ENCODE peak calls at places on chromosomes 2 and 18, in nine cellular contexts. B is stomach, Y is breast epithelium, L is body of pancreas, W is endothelial cell of umbilical vein, X is HCT116, R is sigmoid colon, P is transverse colon, U is heart left ventricle. Z is an unnamed sample. For H3K4me1, the result is how much of the 10 kb centered on the place peaks cover.

GRCh38 chr2:655626-656025 is 21.6 kb downstream of the TMEM18 start:
- DNase-seq in U (no peak), X (no peak), Y (peak), L (no peak), B (no peak), R (no peak), P (no peak), W (no peak), Z (no peak)

GRCh38 chr2:237742614-237743013 is 56.0 kb upstream of the RBM44 start:
- DNase-seq in X (no peak), B (no peak), R (no peak), Y (no peak), P (no peak), L (no peak), W (no peak), U (no peak), Z (no peak)

GRCh38 chr2:8103085-8103708 is 578.7 kb upstream of the ID2 start:
- DNase-seq in W (no peak), X (no peak), L (no peak), B (no peak), P (no peak), R (no peak), U (no peak), Y (no peak), Z (no peak)

GRCh38 chr2:84631047-84631446 is 114.7 kb downstream of the DNAH6 start:
- DNase-seq in B (no peak), R (no peak), P (no peak), X (peak), U (no peak), Y (no peak), L (no peak), W (peak), Z (no peak)

GRCh38 chr2:55063226-55063625 is 13.0 kb upstream of the RTN4 start:
- DNase-seq in X (no peak), R (no peak), Y (no peak), L (no peak), B (no peak), U (no peak), P (no peak), W (no peak), Z (no peak)

GRCh38 chr2:237299897-237300296 is 114.1 kb downstream of the COL6A3 start:
- DNase-seq in W (no peak), U (no peak), R (no peak), B (no peak), L (no peak), P (no peak), Y (no peak), X (peak), Z (no peak)

GRCh38 chr18:6835345-6835744 is 105.8 kb downstream of the ARHGAP28 start:
- DNase-seq in P (no peak), Y (no peak), B (no peak), L (no peak), X (no peak), W (no peak), U (no peak), R (no peak), Z (no peak)

GRCh38 chr2:69683170-69683971 is 39.8 kb upstream of the AAK1 start:
- DNase-seq in L (peak), W (peak), B (no peak), R (no peak), Y (no peak), U (no peak), P (no peak), X (no peak), Z (peak)

GRCh38 chr2:48346124-48346536 is 183.8 kb upstream of the STON1 start:
- DNase-seq in W (peak), B (no peak), X (no peak), R (peak), P (peak), L (no peak), U (peak), Y (no peak), Z (no peak)

GRCh38 chr18:28408528-28408927 is 231.6 kb upstream of the CDH2 start:
- DNase-seq in W (no peak), U (no peak), X (no peak), L (no peak), B (no peak), R (no peak), P (no peak), Y (no peak), Z (no peak)

GRCh38 chr2:169137924-169138323 is 68.6 kb downstream of the DHRS9 start:
- DNase-seq in W (no peak), Y (no peak), U (no peak), X (no peak), P (no peak), R (no peak), L (no peak), B (no peak), Z (no peak)

GRCh38 chr18:54148151-54148550 is 76.3 kb downstream of the MBD2 start:
- DNase-seq in L (no peak), B (no peak), P (no peak), Y (no peak), X (no peak), R (no peak), W (no peak), U (no peak), Z (no peak)

GRCh38 chr2:150639917-150640538 is 152.6 kb upstream of the RND3 start:
- DNase-seq in R (no peak), P (no peak), W (peak), X (no peak), Y (no peak), U (no peak), B (no peak), L (no peak), Z (no peak)

GRCh38 chr2:112724611-112725525 is 4.0 kb downstream of the NT5DC4 start:
- DNase-seq in P (no peak), W (no peak), Y (no peak), R (no peak), X (no peak), L (no peak), U (no peak), B (no peak), Z (no peak)

GRCh38 chr2:37388074-37388473 is 43.6 kb downstream of the QPCT start:
- DNase-seq in R (no peak), U (no peak), W (no peak), B (no peak), P (no peak), Y (no peak), X (no peak), L (no peak), Z (no peak)

GRCh38 chr18:31646332-31646822 is 38.0 kb downstream of the B4GALT6 start:
- DNase-seq in L (no peak), W (no peak), P (no peak), X (no peak), B (no peak), Y (no peak), R (no peak), U (no peak), Z (no peak)

GRCh38 chr2:8966123-8966908 is 37.2 kb downstream of the MBOAT2 start:
- DNase-seq in U (no peak), R (no peak), X (no peak), Y (no peak), W (no peak), L (no peak), P (no peak), B (no peak), Z (no peak)

GRCh38 chr2:98460573-98461560 is 16.2 kb downstream of the INPP4A start:
- DNase-seq in Y (no peak), L (peak), B (peak), R (peak), X (no peak), P (peak), U (no peak), W (no peak), Z (no peak)

GRCh38 chr2:176455865-176456291 is 186.6 kb downstream of the MTX2 start:
- DNase-seq in W (peak), U (peak), P (peak), B (no peak), Y (peak), X (no peak), L (no peak), R (peak), Z (no peak)

GRCh38 chr18:13137939-13138821 is 80.4 kb upstream of the LDLRAD4 start:
- DNase-seq in X (no peak), W (peak), U (peak), Y (peak), B (peak), L (peak), R (peak), P (peak), Z (no peak)
- TF ChIP-seq POLR2A in X (no peak), W (no peak), U (peak), Y (no peak), B (no peak), L (no peak), R (no peak), P (peak), Z (no peak)

GRCh38 chr2:109230980-109231420 is 102.0 kb downstream of the SH3RF3 start:
- DNase-seq in B (no peak), R (no peak), P (no peak), W (no peak), X (no peak), U (peak), L (no peak), Y (no peak), Z (no peak)
- H3K4me3 ChIP-seq in B (no peak), R (no peak), P (no peak), W (no peak), X (no peak), U (no peak), L (no peak), Y (no peak), Z (no peak)

GRCh38 chr2:6927186-6927585 is 10.0 kb downstream of the RNF144A start:
- DNase-seq in B (peak), P (no peak), Y (no peak), L (peak), U (no peak), X (no peak), R (no peak), W (no peak), Z (no peak)

GRCh38 chr2:6927753-6928152 is 10.5 kb downstream of the RNF144A start:
- DNase-seq in Y (no peak), W (no peak), P (no peak), B (no peak), L (no peak), R (no peak), U (no peak), X (no peak), Z (no peak)

GRCh38 chr2:6924101-6924917 is 7.1 kb downstream of the RNF144A start:
- DNase-seq in X (no peak), B (no peak), W (no peak), R (no peak), U (no peak), Y (no peak), L (no peak), P (no peak), Z (no peak)

GRCh38 chr2:6924918-6925194 is 7.6 kb downstream of the RNF144A start:
- DNase-seq in X (no peak), R (no peak), P (no peak), U (no peak), L (no peak), B (no peak), Y (no peak), W (no peak), Z (no peak)

DNA sequence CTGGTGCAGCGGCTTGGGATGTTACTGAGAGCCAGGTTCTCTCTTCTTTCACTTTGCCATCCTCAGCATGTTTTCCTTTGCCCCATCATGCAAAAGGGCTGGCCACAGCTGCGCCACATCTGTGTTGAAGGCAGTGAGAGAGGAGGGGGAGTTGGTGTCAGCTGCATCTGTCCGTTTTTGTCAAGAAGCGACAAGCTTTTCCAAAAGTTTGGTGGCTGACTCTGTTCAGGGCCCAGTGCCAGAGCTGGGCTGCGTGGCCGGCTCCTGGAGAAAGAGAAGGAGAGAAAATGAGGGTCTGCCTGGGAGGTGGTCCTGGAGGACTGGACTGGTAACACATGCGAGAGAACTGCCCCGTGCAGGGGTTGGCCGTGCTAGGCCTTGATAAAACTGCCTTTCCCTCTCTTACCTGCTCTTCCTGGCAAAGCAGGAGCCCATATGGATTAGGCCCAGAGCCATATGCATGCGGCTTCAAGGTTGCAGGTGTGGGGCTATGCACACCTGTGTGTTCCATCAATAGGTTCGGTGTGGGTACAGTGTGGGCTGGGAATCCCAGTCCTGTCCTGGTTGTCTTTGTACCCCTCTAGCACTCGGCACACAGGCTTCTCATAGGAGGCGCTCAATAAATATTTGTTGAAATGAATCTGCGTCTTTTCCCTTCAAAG is 9.0 kb downstream of the RNF144A start:
- DNase-seq in W (no peak), L (no peak), B (no peak), U (no peak), R (no peak), P (no peak), X (no peak), Y (no peak), Z (no peak)
- H3K4me1 ChIP-seq in W (under half), L (half or more), B (under half), U (half or more), R (under half), P (under half), X (under half), Y (under half), Z (under half)

GRCh38 chr2:128026422-128027277 is 1.2 kb downstream of the SAP130 start:
- DNase-seq in W (peak), X (no peak), U (no peak), B (no peak), L (no peak), R (no peak), P (no peak), Y (no peak), Z (no peak)
- TF ChIP-seq POLR2A in W (no peak), X (no peak), U (peak), B (no peak), L (no peak), R (no peak), P (no peak), Y (no peak), Z (no peak)

DNA sequence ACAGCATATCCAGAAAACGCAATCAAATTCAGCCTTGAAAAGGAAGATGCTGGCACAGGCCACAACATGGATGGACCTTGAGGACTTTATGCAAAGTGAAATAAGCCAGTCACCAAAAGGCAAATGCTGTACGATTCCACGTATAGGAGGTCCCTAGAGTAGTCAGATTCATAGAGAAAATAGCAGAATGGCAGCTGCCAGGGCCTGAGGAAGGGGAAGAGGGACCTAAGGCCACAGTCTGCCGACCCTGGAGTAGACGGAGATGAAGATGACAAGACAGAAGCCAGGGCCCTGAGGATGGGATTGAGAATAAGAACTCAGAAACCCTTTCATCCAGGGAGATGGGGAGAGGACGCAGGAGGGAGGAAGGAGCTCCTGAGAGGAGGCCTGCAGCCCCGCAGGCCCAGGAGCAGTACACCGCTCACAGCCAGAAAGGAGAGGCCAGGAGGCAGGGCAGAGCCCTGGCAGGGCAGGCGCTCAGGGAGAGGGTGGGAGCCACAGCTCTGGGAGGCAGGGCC is 8.1 kb upstream of the MTERF4 start:
- DNase-seq in P (no peak), Y (no peak), L (no peak), W (no peak), R (peak), B (peak), U (no peak), X (no peak), Z (no peak)
- H3K4me3 ChIP-seq in P (no peak), Y (no peak), L (no peak), W (no peak), R (no peak), B (no peak), U (no peak), X (no peak), Z (no peak)

GRCh38 chr2:85775406-85776381 is 21.9 kb downstream of the ATOH8 start:
- DNase-seq in B (no peak), U (no peak), L (no peak), X (no peak), Y (no peak), W (no peak), P (no peak), R (no peak), Z (no peak)

GRCh38 chr2:85772841-85773491 is 19.2 kb downstream of the ATOH8 start:
- DNase-seq in U (peak), L (no peak), X (no peak), W (no peak), R (peak), B (no peak), P (no peak), Y (no peak), Z (no peak)

GRCh38 chr2:85772019-85772745 is 18.4 kb downstream of the ATOH8 start:
- DNase-seq in L (peak), X (peak), Y (peak), W (peak), R (peak), P (peak), B (peak), U (peak), Z (peak)

GRCh38 chr2:85774126-85774978 is 20.6 kb downstream of the ATOH8 start:
- DNase-seq in P (no peak), Y (no peak), X (no peak), B (no peak), R (no peak), U (peak), L (no peak), W (no peak), Z (no peak)

DNA sequence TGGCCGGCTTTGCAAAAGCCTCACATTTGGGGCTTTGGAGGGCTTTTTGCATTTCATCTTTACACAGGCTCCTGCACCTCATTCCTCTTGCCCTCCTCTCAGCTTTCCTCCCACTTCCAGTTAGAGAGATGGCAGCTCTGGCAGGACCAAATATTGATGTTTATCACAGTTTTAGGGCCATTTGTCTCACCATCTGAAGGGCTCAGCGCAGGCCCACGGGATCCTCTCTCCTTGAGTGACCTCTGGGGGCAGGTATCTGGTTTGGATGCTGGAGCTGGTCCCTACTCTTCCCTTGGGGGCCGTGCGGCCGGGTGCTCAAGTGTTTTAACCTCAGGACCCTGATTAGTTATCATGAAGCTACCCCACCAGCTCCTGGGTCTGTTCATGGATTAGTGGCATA is 19.9 kb downstream of the ATOH8 start:
- DNase-seq in L (no peak), P (no peak), X (no peak), R (no peak), W (no peak), Y (no peak), B (no peak), U (no peak), Z (no peak)
- H3K4me1 ChIP-seq in L (under half), P (half or more), X (under half), R (under half), W (under half), Y (under half), B (half or more), U (half or more), Z (under half)

DNA sequence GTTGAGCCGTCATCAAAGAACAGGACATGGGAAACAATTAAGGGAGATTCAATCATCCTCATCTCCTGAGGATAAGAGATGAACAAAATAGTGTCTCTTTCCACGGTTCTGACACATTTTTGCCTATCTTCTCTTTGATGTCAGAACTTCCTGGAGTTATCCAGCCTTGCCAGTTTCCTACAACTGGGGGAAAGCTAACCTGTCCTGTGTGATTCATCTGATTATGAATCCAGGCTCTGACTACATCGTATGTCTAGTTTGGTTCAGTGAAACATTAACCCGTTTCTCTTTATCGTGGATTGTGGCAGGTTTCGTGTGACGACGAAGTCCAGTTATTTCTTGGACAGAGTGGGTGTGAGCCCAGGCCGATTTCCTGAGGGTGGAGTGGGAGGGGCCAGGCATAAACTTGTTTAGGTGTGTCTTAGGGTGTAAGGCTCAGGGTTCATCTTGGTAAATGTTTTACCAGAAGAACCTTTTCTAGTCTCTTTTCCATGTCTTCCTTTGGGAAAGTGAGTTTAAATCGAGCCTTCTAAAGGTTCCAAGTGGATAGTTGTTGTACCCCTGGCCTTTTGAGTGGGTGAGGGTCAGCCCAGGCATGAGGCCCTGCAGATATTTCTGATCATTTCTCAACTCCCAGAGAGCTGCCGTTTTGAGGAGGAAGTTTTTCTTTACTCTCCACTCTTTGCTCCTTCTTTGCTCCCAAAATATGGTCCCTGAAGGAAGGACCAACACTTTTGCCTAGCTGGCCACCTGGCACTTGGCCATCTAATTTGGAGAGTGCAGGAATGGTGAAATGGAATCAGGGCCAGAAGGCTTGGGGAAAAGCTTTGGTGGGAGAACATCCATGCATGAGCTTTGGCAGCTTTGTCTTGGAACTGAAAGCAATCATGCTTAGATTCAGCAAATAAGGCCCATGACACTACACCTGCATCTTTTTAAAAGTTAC is 50.4 kb upstream of the FZD5 start:
- DNase-seq in L (peak), U (no peak), P (peak), X (no peak), W (no peak), B (peak), R (no peak), Y (no peak), Z (no peak)
- TF ChIP-seq POLR2A in L (no peak), U (no peak), P (peak), X (no peak), W (no peak), B (no peak), R (no peak), Y (no peak), Z (no peak)